ENCODE peak calls at places on chromosome 21, in eight cellular contexts. R is neural progenitor cell, E is GM23248, H is HCT116, N is OCI-LY7, W is MM.1S, D is hepatocyte, I is SK-N-SH. L is an unnamed sample. For H3K9me3, the result is how much of the 10 kb centered on the place peaks cover.

GRCh38 chr21:27631471-27631870 is 664.6 kb upstream of the ADAMTS5 start:
- DNase-seq in D (no peak), W (no peak), E (peak), I (no peak), H (no peak), R (no peak), N (no peak), L (no peak)

GRCh38 chr21:29293495-29293894 is 5.2 kb upstream of the BACH1 start:
- DNase-seq in D (no peak), I (no peak), N (peak), W (no peak), E (no peak), H (no peak), R (no peak), L (no peak)

GRCh38 chr21:25396135-25396711 is 211.1 kb downstream of the MRPL39 start:
- DNase-seq in E (no peak), W (no peak), N (no peak), R (no peak), I (no peak), H (no peak), D (no peak), L (no peak)

GRCh38 chr21:39452207-39452964 is 616 bp downstream of the SH3BGR start:
- DNase-seq in H (no peak), D (no peak), N (no peak), R (no peak), I (no peak), E (peak), W (no peak), L (no peak)

GRCh38 chr21:30676737-30677136 is 34.1 kb downstream of the KRTAP20-3 start:
- DNase-seq in I (no peak), R (no peak), D (no peak), H (no peak), E (no peak), W (no peak), N (no peak), L (peak)

GRCh38 chr21:23936224-23936623 is 1671.1 kb downstream of the MRPL39 start:
- DNase-seq in R (peak), I (peak), W (peak), D (peak), N (no peak), E (no peak), H (no peak), L (peak)

GRCh38 chr21:27703806-27704205 is 736.9 kb upstream of the ADAMTS5 start:
- DNase-seq in D (no peak), H (no peak), R (no peak), N (no peak), I (no peak), E (peak), W (no peak), L (no peak)

GRCh38 chr21:40839551-40839950 is 7.4 kb downstream of the DSCAM start:
- DNase-seq in W (peak), H (no peak), N (no peak), I (no peak), R (no peak), D (no peak), E (no peak), L (no peak)

GRCh38 chr21:33023574-33024277 is 2.0 kb upstream of the OLIG2 start:
- DNase-seq in R (peak), E (no peak), I (peak), H (no peak), N (no peak), D (no peak), W (no peak), L (no peak)

GRCh38 chr21:43318841-43319781 is 107.8 kb downstream of the SIK1 start:
- DNase-seq in E (peak), D (peak), I (peak), H (no peak), N (peak), R (no peak), W (no peak), L (peak)

GRCh38 chr21:33230518-33231324 is 983 bp downstream of the IFNAR2 start:
- DNase-seq in E (peak), D (peak), N (peak), R (peak), I (peak), W (peak), H (no peak), L (peak)

GRCh38 chr21:43321111-43321510 is 105.8 kb downstream of the SIK1 start:
- DNase-seq in R (no peak), W (no peak), D (peak), N (no peak), H (no peak), I (no peak), E (peak), L (no peak)

GRCh38 chr21:31857096-31857495 is 15.7 kb upstream of the HUNK start:
- DNase-seq in I (no peak), D (no peak), N (no peak), W (no peak), R (no peak), H (no peak), E (no peak), L (no peak)

GRCh38 chr21:32120231-32120630 is 158.6 kb downstream of the MIS18A start:
- DNase-seq in W (no peak), R (no peak), E (no peak), H (no peak), N (no peak), I (no peak), D (no peak), L (no peak)

GRCh38 chr21:17777321-17777720 is 41.8 kb downstream of the C21orf91 start:
- DNase-seq in W (no peak), H (no peak), I (no peak), N (no peak), E (no peak), R (no peak), D (no peak), L (peak)

GRCh38 chr21:41715649-41716321 is 51.1 kb downstream of the RIPK4 start:
- DNase-seq in I (no peak), D (peak), N (no peak), R (no peak), H (no peak), W (no peak), E (no peak), L (peak)

GRCh38 chr21:31710586-31710985 is 21.3 kb downstream of the SCAF4 start:
- DNase-seq in E (peak), N (no peak), D (no peak), R (no peak), I (no peak), W (no peak), H (no peak), L (peak)

GRCh38 chr21:39927304-39927886 is 60.2 kb downstream of the PCP4 start:
- DNase-seq in R (no peak), H (no peak), D (no peak), N (no peak), E (no peak), I (no peak), W (no peak), L (no peak)

GRCh38 chr21:27498025-27498424 is 531.1 kb upstream of the ADAMTS5 start:
- DNase-seq in D (no peak), H (no peak), N (no peak), I (no peak), R (no peak), W (no peak), E (peak), L (no peak)

GRCh38 chr21:21007606-21008005 is 9.4 kb downstream of the NCAM2 start:
- DNase-seq in D (no peak), H (no peak), R (no peak), E (no peak), W (no peak), I (no peak), N (no peak), L (no peak)

GRCh38 chr21:25350056-25350455 is 257.2 kb downstream of the MRPL39 start:
- DNase-seq in N (no peak), W (no peak), H (no peak), R (peak), E (peak), D (peak), I (peak), L (peak)

GRCh38 chr21:16842716-16843115 is 670.1 kb upstream of the CXADR start:
- DNase-seq in H (no peak), E (peak), N (no peak), D (no peak), I (no peak), W (no peak), R (no peak), L (no peak)

GRCh38 chr21:18041012-18041411 is 203.6 kb upstream of the CHODL start:
- DNase-seq in I (peak), R (peak), D (peak), W (peak), N (peak), H (no peak), E (no peak), L (peak)

GRCh38 chr21:25490742-25491141 is 116.5 kb downstream of the MRPL39 start:
- DNase-seq in W (no peak), R (no peak), I (no peak), E (peak), H (no peak), D (no peak), N (no peak), L (peak)

GRCh38 chr21:41819236-41819855 is 52.5 kb upstream of the RIPK4 start:
- DNase-seq in I (no peak), N (no peak), W (no peak), H (no peak), R (no peak), D (no peak), E (no peak), L (no peak)

GRCh38 chr21:41107602-41108001 is 60.4 kb upstream of the BACE2 start:
- DNase-seq in I (no peak), E (no peak), D (no peak), N (no peak), H (no peak), W (no peak), R (no peak), L (no peak)

GRCh38 chr21:38241029-38241740 is 15.6 kb upstream of the KCNJ15 start:
- DNase-seq in R (no peak), N (no peak), I (no peak), D (no peak), E (peak), H (no peak), W (no peak), L (no peak)

GRCh38 chr21:38234395-38235142 is 22.2 kb upstream of the KCNJ15 start:
- DNase-seq in N (no peak), R (no peak), I (no peak), E (no peak), H (no peak), D (peak), W (no peak), L (peak)

GRCh38 chr21:38240121-38240520 is 16.7 kb upstream of the KCNJ15 start:
- DNase-seq in D (no peak), W (no peak), I (no peak), E (no peak), H (no peak), N (no peak), R (no peak), L (no peak)

GRCh38 chr21:38242036-38242435 is 14.8 kb upstream of the KCNJ15 start:
- DNase-seq in D (no peak), N (no peak), H (no peak), I (no peak), E (peak), R (no peak), W (no peak), L (no peak)

GRCh38 chr21:38236232-38236631 is 20.6 kb upstream of the KCNJ15 start:
- DNase-seq in N (no peak), H (no peak), I (no peak), D (no peak), R (no peak), W (peak), E (peak), L (peak)
- H3K9me3 ChIP-seq in N (under half), H (under half), I (under half), D (under half), R (under half), W (under half), E (under half), L (under half)

GRCh38 chr21:34639882-34640788 is 25.2 kb upstream of the RCAN1 start:
- DNase-seq in N (no peak), E (peak), R (no peak), W (peak), H (no peak), D (no peak), I (no peak), L (no peak)
- TF ChIP-seq EZH2phosphoT487 in N (no peak), E (no peak), R (no peak), W (no peak), H (no peak), D (no peak), I (no peak), L (no peak)

GRCh38 chr21:7951854-7952519 is 2569.4 kb upstream of the TPTE start:
- DNase-seq in I (no peak), E (no peak), R (no peak), H (no peak), N (no peak), W (no peak), D (no peak), L (no peak)

GRCh38 chr21:7957713-7958064 is 2563.7 kb upstream of the TPTE start:
- DNase-seq in R (no peak), I (no peak), H (no peak), D (no peak), E (no peak), W (no peak), N (no peak), L (no peak)

GRCh38 chr21:7947422-7947821 is 2574.0 kb upstream of the TPTE start:
- DNase-seq in H (no peak), E (no peak), W (no peak), R (no peak), I (no peak), N (no peak), D (no peak), L (no peak)

GRCh38 chr21:7952648-7953047 is 2568.7 kb upstream of the TPTE start:
- DNase-seq in I (no peak), E (no peak), H (no peak), D (no peak), N (no peak), W (no peak), R (no peak), L (no peak)

DNA sequence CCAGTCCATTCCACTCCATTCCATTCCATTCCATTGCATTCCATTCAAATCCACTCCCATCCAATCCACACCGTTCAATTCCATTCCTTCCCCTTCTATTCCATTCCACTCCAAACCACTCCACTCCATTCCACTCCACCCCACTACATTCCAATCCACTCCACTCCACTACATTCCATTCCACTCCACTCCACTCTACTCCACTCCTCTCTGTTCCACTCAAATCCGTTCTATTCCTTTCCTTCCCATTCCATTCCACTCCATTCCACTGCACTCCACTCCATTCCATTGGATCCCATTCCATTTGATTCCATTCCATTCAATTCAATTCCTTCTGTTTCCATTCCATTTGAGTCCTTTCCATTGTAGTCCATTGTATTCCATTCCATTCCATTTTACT is 2568.3 kb upstream of the TPTE start:
- DNase-seq in W (no peak), N (no peak), H (no peak), E (no peak), D (no peak), I (no peak), R (no peak), L (no peak)
- H3K9me3 ChIP-seq in W (under half), N (half or more), H (half or more), E (under half), D (half or more), I (under half), R (half or more), L (half or more)

GRCh38 chr21:36719614-36720013 is 20.7 kb downstream of the SIM2 start:
- DNase-seq in R (no peak), H (no peak), N (no peak), I (no peak), E (no peak), D (peak), W (no peak), L (no peak)

GRCh38 chr21:36717901-36718465 is 19.1 kb downstream of the SIM2 start:
- DNase-seq in W (no peak), N (no peak), E (no peak), I (no peak), H (no peak), R (no peak), D (no peak), L (no peak)

GRCh38 chr21:36716387-36716786 is 17.5 kb downstream of the SIM2 start:
- DNase-seq in H (no peak), I (no peak), E (no peak), R (no peak), N (no peak), D (no peak), W (no peak), L (no peak)

GRCh38 chr21:36718951-36719501 is 20.1 kb downstream of the SIM2 start:
- DNase-seq in W (no peak), D (no peak), I (no peak), N (no peak), E (peak), R (no peak), H (peak), L (peak)

GRCh38 chr21:36716836-36717235 is 17.9 kb downstream of the SIM2 start:
- DNase-seq in N (no peak), I (no peak), H (no peak), R (no peak), W (no peak), E (no peak), D (no peak), L (no peak)
- TF ChIP-seq EZH2phosphoT487 in N (no peak), I (no peak), H (no peak), R (no peak), W (no peak), E (no peak), D (no peak), L (no peak)

GRCh38 chr21:15534450-15534886 is 195.3 kb upstream of the USP25 start:
- DNase-seq in R (no peak), W (no peak), D (no peak), I (no peak), E (no peak), H (no peak), N (peak), L (no peak)
- H3K9me3 ChIP-seq in R (under half), W (under half), D (under half), I (under half), E (under half), H (under half), N (under half), L (under half)

DNA sequence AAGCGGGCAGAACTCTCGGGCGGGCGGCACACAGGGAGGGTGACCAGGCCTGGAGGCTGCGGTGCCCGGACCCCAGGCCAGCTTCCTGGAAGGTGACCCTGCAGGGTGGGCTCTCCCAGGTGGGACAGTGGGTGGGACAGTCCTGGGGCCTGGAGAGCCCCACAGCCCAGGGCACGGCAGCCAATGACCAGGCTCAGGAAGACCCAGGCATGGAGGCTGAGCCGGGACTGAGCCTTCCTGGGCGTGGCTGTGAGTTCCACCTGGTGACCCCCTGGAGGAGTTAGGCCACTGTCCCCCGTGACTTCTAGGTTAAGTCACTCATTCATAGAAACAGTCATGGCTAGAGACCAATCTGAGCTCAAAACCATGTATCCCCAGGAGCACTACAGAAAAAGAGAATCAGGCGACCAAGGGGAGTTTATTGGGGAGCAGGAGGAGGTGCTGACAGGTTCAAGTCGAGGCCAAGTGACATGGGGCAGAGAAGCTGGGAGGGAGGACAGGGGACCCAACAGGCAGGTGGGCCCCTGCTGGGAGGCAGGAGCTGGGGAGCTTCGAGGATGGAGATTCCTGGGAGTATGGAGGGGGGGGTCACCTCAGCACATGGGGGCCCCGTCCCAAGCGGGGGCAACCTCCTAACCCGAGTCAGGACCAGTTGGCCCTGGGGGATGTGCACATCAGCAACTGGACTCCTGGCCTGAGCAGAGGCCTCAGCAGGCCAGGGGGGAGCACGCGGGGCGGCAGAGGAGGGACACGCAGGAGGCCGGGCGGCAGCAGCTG is 1.2 kb downstream of the KRTAP10-5 start:
- DNase-seq in R (no peak), W (no peak), H (no peak), E (no peak), N (no peak), I (no peak), D (no peak), L (no peak)
- TF ChIP-seq EZH2phosphoT487 in R (no peak), W (no peak), H (no peak), E (no peak), N (no peak), I (no peak), D (no peak), L (no peak)

DNA sequence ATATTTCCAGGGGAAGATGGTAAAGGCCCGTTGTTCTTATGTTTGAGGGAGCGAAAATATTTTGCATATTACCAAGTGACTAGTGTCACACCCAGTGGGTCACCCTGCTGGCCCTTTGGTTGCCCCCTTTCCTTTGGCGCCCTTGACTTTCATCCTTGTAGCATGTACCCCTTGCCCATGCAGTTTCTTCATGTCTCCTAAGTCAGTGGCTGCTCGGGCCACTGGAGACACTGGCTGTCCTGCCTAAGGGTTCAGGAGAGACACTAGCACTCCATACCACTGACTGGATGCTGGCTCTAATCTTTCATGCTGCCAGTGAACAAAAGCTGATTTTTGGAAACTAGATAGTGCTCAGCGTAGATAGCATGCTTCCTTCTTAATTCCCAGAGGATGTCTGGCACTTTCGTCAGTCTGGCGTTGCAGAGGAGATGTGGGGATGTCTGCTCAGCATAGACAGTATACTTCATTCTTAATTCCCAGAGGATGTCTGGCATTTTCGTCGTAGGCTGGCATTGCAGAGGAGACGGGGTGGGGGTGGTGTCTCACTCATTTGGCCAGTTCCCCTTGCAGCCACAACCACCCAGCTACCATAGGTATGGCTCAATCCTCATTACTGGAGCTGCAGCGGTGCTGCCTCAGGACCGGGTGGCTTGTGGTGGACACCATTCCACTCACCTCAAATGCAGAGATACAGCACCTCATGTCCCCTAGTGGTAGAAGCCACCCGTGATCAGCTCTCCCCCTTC is 770.9 kb upstream of the TPTE start:
- DNase-seq in N (no peak), H (no peak), R (no peak), I (no peak), W (no peak), D (no peak), E (no peak), L (no peak)
- H3K9me3 ChIP-seq in N (under half), H (under half), R (half or more), I (under half), W (under half), D (under half), E (under half), L (under half)